ENCODE peak calls at places on chromosomes 5 and 9, in nine cellular contexts. H is HL-60, E is H54, B is T-helper 17 cell, X is GM23338, R is HCT116, O is posterior cingulate gyrus, F is NAMALWA, A is left ventricle myocardium superior. T is an unnamed sample.

GRCh38 chr9:121950441-121950840 is 142.7 kb downstream of the TTLL11 start:
- DNase-seq in B (no peak), A (no peak), H (no peak), E (no peak), F (no peak), R (no peak), O (no peak), X (no peak), T (no peak)

GRCh38 chr5:151755383-151755782 is 3.0 kb downstream of the ATOX1 start:
- DNase-seq in R (no peak), E (no peak), H (no peak), A (no peak), X (no peak), O (no peak), F (no peak), B (no peak), T (no peak)

GRCh38 chr5:139982157-139982974 is 60.7 kb downstream of the NRG2 start:
- DNase-seq in F (peak; percentile 19), R (no peak), X (no peak), A (peak; percentile 51), B (no peak), H (no peak), O (peak; percentile 43), E (no peak), T (no peak)

GRCh38 chr9:93673844-93674334 is 97.5 kb downstream of the PHF2 start:
- DNase-seq in R (no peak), H (no peak), B (no peak), F (no peak), E (no peak), O (no peak), A (no peak), X (no peak), T (no peak)

GRCh38 chr9:91857831-91858669 is 92.0 kb downstream of the ROR2 start:
- DNase-seq in X (peak; percentile 44), H (no peak), A (no peak), O (no peak), E (no peak), R (no peak), F (no peak), B (no peak), T (no peak)

GRCh38 chr5:10724799-10725507 is 36.1 kb downstream of the DAP start:
- DNase-seq in B (no peak), H (no peak), X (peak; percentile 54), O (no peak), F (peak; percentile 38), E (peak; percentile 69), A (peak; percentile 79), R (peak; percentile 75), T (no peak)

GRCh38 chr9:96553070-96553469 is 66.6 kb downstream of the CDC14B start:
- DNase-seq in E (peak; percentile 56), O (no peak), H (no peak), B (no peak), A (no peak), X (no peak), F (no peak), R (no peak), T (no peak)

GRCh38 chr5:159673538-159673937 is 242.7 kb upstream of the ADRA1B start:
- DNase-seq in X (no peak), B (no peak), H (no peak), E (no peak), F (no peak), R (no peak), A (no peak), O (no peak), T (no peak)

GRCh38 chr9:35510745-35511428 is 21.0 kb downstream of the RUSC2 start:
- DNase-seq in X (no peak), B (no peak), E (no peak), F (no peak), H (no peak), R (peak; percentile 73), O (no peak), A (peak; percentile 80), T (no peak)

GRCh38 chr9:135468866-135469521 is 10.6 kb upstream of the PPP1R26 start:
- DNase-seq in F (no peak), R (peak; percentile 76), X (no peak), O (no peak), A (no peak), E (peak; percentile 54), H (no peak), B (peak; percentile 12), T (peak; percentile 37)

GRCh38 chr5:36494756-36495637 is 111.4 kb upstream of the SLC1A3 start:
- DNase-seq in F (no peak), H (no peak), O (no peak), A (no peak), X (no peak), E (no peak), B (no peak), R (no peak), T (no peak)

GRCh38 chr5:45793638-45794532 is 97.7 kb upstream of the HCN1 start:
- DNase-seq in F (no peak), A (no peak), B (no peak), X (no peak), E (no peak), R (peak; percentile 28), O (no peak), H (no peak), T (no peak)

GRCh38 chr5:74766348-74766886 is 500 bp downstream of the GFM2 start:
- DNase-seq in F (peak; percentile 79), H (peak; percentile 2), A (no peak), E (no peak), B (no peak), O (no peak), R (peak; percentile 41), X (peak; percentile 72), T (no peak)

GRCh38 chr5:181189363-181189961 is 15.5 kb downstream of the TRIM7 start:
- DNase-seq in R (no peak), H (no peak), O (peak; percentile 49), E (no peak), B (peak; percentile 29), F (peak; percentile 85), A (peak; percentile 62), X (peak; percentile 36), T (peak; percentile 32)

GRCh38 chr5:16741007-16741406 is 124.2 kb upstream of the RETREG1 start:
- DNase-seq in E (no peak), B (no peak), O (no peak), R (no peak), A (no peak), F (no peak), X (peak; percentile 81), H (no peak), T (no peak)

GRCh38 chr9:77846957-77847574 is 184.5 kb downstream of the GNAQ start:
- DNase-seq in A (no peak), H (no peak), E (no peak), X (no peak), O (no peak), R (no peak), F (no peak), B (no peak), T (no peak)

GRCh38 chr5:39547548-39548154 is 122.9 kb upstream of the DAB2 start:
- DNase-seq in O (no peak), A (no peak), E (peak; percentile 16), R (peak; percentile 43), F (peak; percentile 59), H (peak; percentile 12), B (no peak), X (peak; percentile 74), T (no peak)

GRCh38 chr9:18274693-18275092 is 199.3 kb upstream of the ADAMTSL1 start:
- DNase-seq in E (no peak), F (no peak), X (no peak), A (no peak), R (no peak), H (no peak), O (no peak), B (no peak), T (no peak)

GRCh38 chr5:9932770-9933169 is 302.6 kb upstream of the TAS2R1 start:
- DNase-seq in F (no peak), B (no peak), O (no peak), X (peak; percentile 27), H (no peak), R (peak; percentile 1), A (no peak), E (peak; percentile 11), T (no peak)

GRCh38 chr5:120252839-120253238 is 211.3 kb upstream of the PRR16 start:
- DNase-seq in B (no peak), O (no peak), E (no peak), H (no peak), A (no peak), F (no peak), R (no peak), X (no peak), T (no peak)

GRCh38 chr9:127451681-127452480 is 571 bp downstream of the LRSAM1 start:
- DNase-seq in F (peak; percentile 59), E (peak; percentile 91), X (peak; percentile 70), B (peak; percentile 22), R (no peak), H (peak; percentile 36), A (peak; percentile 69), O (peak; percentile 31), T (peak; percentile 23)

GRCh38 chr5:35890021-35890740 is 33.5 kb downstream of the IL7R start:
- DNase-seq in H (no peak), X (no peak), O (no peak), B (no peak), R (no peak), F (no peak), A (no peak), E (no peak), T (no peak)

GRCh38 chr9:82152181-82152580 is 163.6 kb downstream of the SPATA31D1 start:
- DNase-seq in X (no peak), A (no peak), E (no peak), F (no peak), O (no peak), H (no peak), B (no peak), R (no peak), T (no peak)

GRCh38 chr9:127175764-127176163 is 53.3 kb upstream of the ANGPTL2 start:
- DNase-seq in F (no peak), H (no peak), B (no peak), X (no peak), O (no peak), A (no peak), R (no peak), E (no peak), T (no peak)

GRCh38 chr9:133949486-133950061 is 42.5 kb downstream of the VAV2 start:
- DNase-seq in F (no peak), B (no peak), A (peak; percentile 15), X (no peak), O (no peak), H (no peak), E (no peak), R (no peak), T (no peak)

GRCh38 chr9:136546697-136547481 is 1.0 kb upstream of the NOTCH1 start:
- DNase-seq in X (peak; percentile 61), B (peak; percentile 37), H (peak; percentile 58), F (peak; percentile 39), O (no peak), A (peak; percentile 82), E (peak; percentile 90), R (no peak), T (peak; percentile 45)

GRCh38 chr5:95022967-95023695 is 261.8 kb downstream of the MCTP1 start:
- DNase-seq in E (no peak), H (peak; percentile 14), R (no peak), F (no peak), A (no peak), O (no peak), B (no peak), X (no peak), T (no peak)

GRCh38 chr5:140303987-140304386 is 1.1 kb upstream of the PFDN1 start:
- DNase-seq in R (no peak), X (no peak), H (no peak), E (no peak), A (no peak), F (no peak), O (no peak), B (no peak), T (no peak)

GRCh38 chr5:6713274-6714181 is at the start of gene TENT4A:
- DNase-seq in X (no peak), E (no peak), A (peak; percentile 74), F (no peak), H (no peak), R (no peak), B (no peak), O (no peak), T (no peak)

GRCh38 chr9:81693639-81694378 is 4.5 kb upstream of the TLE1 start:
- DNase-seq in B (no peak), O (no peak), F (no peak), H (no peak), X (no peak), R (no peak), E (no peak), A (no peak), T (no peak)

GRCh38 chr5:170219615-170220014 is 13.2 kb upstream of the C5orf58 start:
- DNase-seq in O (no peak), F (no peak), X (no peak), A (no peak), R (peak; percentile 45), E (peak; percentile 44), B (no peak), H (no peak), T (no peak)

T was measured in activated effector memory CD4-positive, alpha-beta T cell treated with Interleukin-2 at 50 U/mL for 16 hours.